ENCODE peak calls at places on chromosomes 16 and 17, in six cellular contexts. Z is tibial artery, K is heart right ventricle, E is mesothelial cell of epicardium, W is epithelial cell of esophagus, H is astrocyte of the spinal cord. S is an unnamed sample.
A peak's percentile ranks its signal among the peaks of the same experiment; 100 is the strongest.

GRCh38 chr16:86611517-86611840 is 33.1 kb downstream of the FOXL1 start:
- DNase-seq in Z (peak; percentile 39), H (peak; percentile 63), E (no peak), K (peak; percentile 36), W (no peak), S (no peak)

GRCh38 chr17:78127240-78127887 is 1.2 kb downstream of the TMC6 start:
- DNase-seq in K (peak; percentile 78), E (no peak), Z (no peak), W (no peak), H (no peak), S (no peak)

GRCh38 chr17:44363613-44364159 is at the start of gene FAM171A2:
- DNase-seq in H (peak; percentile 24), E (peak; percentile 89), Z (no peak), W (peak; percentile 60), K (peak; percentile 73), S (peak; percentile 39)

GRCh38 chr17:61848896-61849295 is 14.4 kb downstream of the BRIP1 start:
- DNase-seq in K (no peak), Z (no peak), H (no peak), E (no peak), W (no peak), S (no peak)

GRCh38 chr16:85286970-85287814 is 174.9 kb upstream of the CIBAR2 start:
- DNase-seq in H (peak; percentile 27), K (peak; percentile 69), W (no peak), Z (peak; percentile 40), E (no peak), S (peak; percentile 23)

GRCh38 chr16:55779391-55780094 is 53.4 kb downstream of the CES1 start:
- DNase-seq in H (no peak), Z (no peak), K (no peak), W (no peak), E (no peak), S (peak; percentile 81)

GRCh38 chr17:78557598-78558039 is 19.6 kb downstream of the DNAH17 start:
- DNase-seq in H (peak; percentile 46), K (no peak), W (peak; percentile 75), E (no peak), Z (no peak), S (peak; percentile 53)

GRCh38 chr16:70574595-70575271 is 51.1 kb downstream of the SF3B3 start:
- DNase-seq in E (no peak), K (no peak), Z (no peak), W (peak; percentile 20), H (no peak), S (no peak)

GRCh38 chr17:43556292-43556691 is 10.2 kb upstream of the ETV4 start:
- DNase-seq in K (no peak), W (peak; percentile 76), H (no peak), Z (peak; percentile 70), E (no peak), S (peak; percentile 84)

GRCh38 chr17:38353084-38353604 is 1.5 kb downstream of the SOCS7 start:
- DNase-seq in W (no peak), E (no peak), H (no peak), K (no peak), Z (no peak), S (no peak)

GRCh38 chr17:16662936-16663335 is 9.3 kb upstream of the ZNF624 start:
- DNase-seq in Z (no peak), H (no peak), K (no peak), W (peak; percentile 74), E (no peak), S (no peak)

GRCh38 chr17:26775219-26775822 is 518.6 kb upstream of the WSB1 start:
- DNase-seq in K (no peak), E (no peak), Z (no peak), H (no peak), W (no peak), S (no peak)

GRCh38 chr17:14306602-14307001 is 5.7 kb downstream of the HS3ST3B1 start:
- DNase-seq in W (no peak), K (no peak), Z (no peak), H (peak; percentile 32), E (no peak), S (no peak)

GRCh38 chr17:73791644-73792043 is 147.4 kb upstream of the SDK2 start:
- DNase-seq in W (no peak), Z (no peak), H (no peak), E (no peak), K (no peak), S (no peak)

GRCh38 chr17:79654350-79654959 is 43.6 kb upstream of the RBFOX3 start:
- DNase-seq in K (no peak), H (no peak), W (no peak), Z (no peak), E (no peak), S (no peak)

GRCh38 chr17:13362341-13363122 is 239.2 kb downstream of the HS3ST3A1 start:
- DNase-seq in H (peak; percentile 47), W (peak; percentile 3), Z (no peak), E (no peak), K (no peak), S (peak; percentile 49)

GRCh38 chr17:74938194-74938950 is 2.7 kb downstream of the OTOP3 start:
- DNase-seq in H (no peak), Z (no peak), W (no peak), E (no peak), K (no peak), S (no peak)

GRCh38 chr17:73432624-73433190 is 120.9 kb upstream of the CDC42EP4 start:
- DNase-seq in Z (no peak), E (no peak), W (no peak), K (no peak), H (no peak), S (no peak)

GRCh38 chr16:87582221-87582965 is 19.9 kb upstream of the JPH3 start:
- DNase-seq in H (peak; percentile 80), E (no peak), W (no peak), Z (peak; percentile 89), K (peak; percentile 73), S (peak; percentile 68)

GRCh38 chr17:34287858-34288257 is 2.3 kb downstream of the CCL11 start:
- DNase-seq in E (no peak), K (no peak), Z (no peak), W (no peak), H (no peak), S (no peak)

GRCh38 chr16:3070608-3071111 is 5.2 kb downstream of the IL32 start:
- DNase-seq in K (no peak), E (no peak), Z (no peak), H (no peak), W (no peak), S (no peak)

GRCh38 chr16:6926341-6926740 is 406.3 kb upstream of the RBFOX1 start:
- DNase-seq in W (no peak), E (no peak), H (no peak), Z (no peak), K (no peak), S (no peak)

GRCh38 chr17:29510953-29511352 is 55.9 kb downstream of the ABHD15 start:
- DNase-seq in K (no peak), Z (no peak), W (no peak), E (no peak), H (no peak), S (no peak)

DNA sequence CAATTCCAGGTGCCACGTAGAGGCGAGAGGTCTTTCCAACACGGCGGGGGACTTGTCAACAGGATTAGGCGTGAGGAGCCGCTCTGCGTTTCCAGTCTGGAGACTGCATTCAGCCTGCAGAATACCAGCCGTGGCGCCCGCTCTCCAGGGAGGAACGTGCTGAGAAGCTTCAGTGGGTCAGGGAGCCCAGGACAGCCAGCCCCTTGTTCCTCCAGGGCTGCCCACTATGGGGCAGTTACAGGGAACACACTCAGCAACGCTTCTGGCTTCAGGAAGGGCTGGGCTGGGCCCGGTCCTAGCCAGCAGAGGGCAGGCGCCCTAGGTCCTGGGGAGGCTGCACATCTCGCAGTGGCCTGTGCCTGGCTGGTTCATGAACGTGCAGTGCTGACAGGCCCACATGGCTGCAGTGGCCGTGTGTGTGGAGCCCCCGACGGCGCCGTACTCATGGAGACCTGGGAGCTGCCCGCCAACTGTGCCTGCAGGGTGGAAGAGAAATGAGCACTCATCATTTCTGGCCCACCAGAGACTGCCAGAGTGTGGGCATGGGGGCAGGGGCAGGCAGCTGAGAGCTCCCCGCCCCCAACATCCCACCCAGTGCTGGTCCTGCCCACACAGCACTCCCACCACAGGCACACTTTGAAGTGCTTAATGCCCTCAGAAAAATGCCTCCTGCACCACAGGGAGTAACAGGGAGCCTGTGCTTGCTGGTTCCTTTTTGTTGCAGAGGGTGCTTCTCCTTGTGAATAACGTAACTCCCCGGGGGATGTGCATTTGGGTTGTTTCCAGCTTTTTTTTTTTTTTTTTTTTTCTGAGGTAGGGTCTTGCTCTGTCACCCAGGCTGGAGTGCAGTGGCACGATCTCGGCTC is 7.0 kb upstream of the FAAP100 start:
- DNase-seq in E (no peak), Z (no peak), H (no peak), W (no peak), K (peak; percentile 47), S (no peak)
- TF ChIP-seq CTCF in E (no peak), Z (no peak), H (peak; percentile 53), W (no peak), K (peak; percentile 29), S (no peak)

GRCh38 chr17:80826955-80827645 is 164.5 kb upstream of the CHMP6 start:
- DNase-seq in Z (peak; percentile 87), E (no peak), W (peak; percentile 97), K (no peak), H (peak; percentile 98), S (peak; percentile 97)
- TF ChIP-seq CTCF in Z (no peak), E (no peak), W (no peak), K (no peak), H (peak; percentile 17), S (no peak)

DNA sequence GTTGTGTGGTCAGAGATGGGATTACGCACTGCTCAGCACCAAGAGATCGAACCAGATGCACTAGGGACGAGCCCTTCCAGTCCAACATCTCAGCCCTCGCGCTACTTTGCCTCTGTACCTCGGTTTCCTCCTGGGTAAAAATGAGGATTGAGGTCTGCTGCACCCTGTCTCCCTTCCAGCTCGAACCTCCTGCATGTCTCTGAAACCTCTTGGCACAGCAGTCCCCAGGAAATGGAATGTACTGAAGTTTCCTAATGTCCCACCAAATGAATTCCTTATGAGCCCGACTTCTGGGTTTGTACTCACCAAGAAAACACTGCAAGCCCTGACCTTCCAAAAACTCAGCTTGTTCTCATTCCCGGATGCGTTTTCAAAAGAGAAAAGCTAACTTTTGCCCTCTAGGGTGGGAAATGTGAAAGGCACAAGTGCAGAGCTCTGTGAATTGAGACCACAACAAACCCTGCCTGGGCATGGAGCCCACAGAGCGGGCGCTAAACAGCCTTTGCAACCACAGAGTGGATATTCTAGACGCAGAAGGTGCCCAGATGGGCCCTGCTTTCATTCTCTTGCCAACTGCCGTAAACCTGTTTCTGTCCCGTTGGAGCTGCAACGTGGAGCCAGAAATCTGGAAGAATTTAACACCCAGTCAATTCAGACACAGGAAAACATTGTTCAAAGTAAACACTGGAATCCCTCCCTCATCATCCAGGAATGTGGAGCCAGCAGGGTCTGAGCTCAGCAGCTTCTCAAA is 10.3 kb downstream of the CDRT4 start:
- DNase-seq in Z (peak; percentile 69), H (peak; percentile 90), K (peak; percentile 61), W (no peak), E (no peak), S (no peak)
- TF ChIP-seq CTCF in Z (peak; percentile 32), H (peak; percentile 44), K (peak; percentile 39), W (no peak), E (no peak), S (no peak)

DNA sequence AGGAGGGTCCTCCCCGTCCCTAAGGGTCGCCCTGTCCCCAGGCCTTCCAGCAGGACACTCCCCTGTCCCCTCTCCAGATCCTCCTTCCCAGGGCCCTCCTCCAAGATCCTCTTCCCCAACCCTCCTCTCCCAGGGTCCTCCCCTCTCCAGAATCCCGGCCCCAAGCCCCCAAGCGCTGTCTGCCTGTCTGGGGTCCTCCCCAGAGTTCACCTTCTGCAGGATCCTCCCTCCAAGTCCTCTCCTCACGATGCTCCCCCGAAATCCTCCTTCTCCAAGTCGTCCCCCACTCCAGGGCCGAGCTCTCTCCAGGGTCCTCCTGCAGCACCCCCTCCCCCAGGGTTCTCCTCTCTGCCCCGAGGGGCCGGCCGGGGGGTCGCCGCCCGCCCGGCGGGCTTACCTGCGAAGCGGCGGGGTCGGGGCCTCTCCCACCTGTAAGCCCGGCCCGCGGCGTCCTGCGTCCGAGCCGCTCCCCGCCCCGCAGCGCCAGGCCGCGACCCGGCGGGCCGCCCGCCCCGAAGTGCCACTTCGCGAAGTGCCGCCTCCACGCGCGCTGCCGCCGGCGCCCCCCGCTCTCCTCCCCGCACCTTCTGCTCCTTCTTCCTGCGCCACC is 678 bp upstream of the BAIAP2 start:
- DNase-seq in K (no peak), W (no peak), E (peak; percentile 58), H (no peak), Z (no peak), S (no peak)
- TF ChIP-seq CTCF in K (no peak), W (no peak), E (no peak), H (no peak), Z (no peak), S (no peak)